ENCODE peak calls at places on chromosome 4, in four cellular contexts. R is K562, X is GM12878, U is HL-60. L is an unnamed sample.

GRCh38 chr4:25727711-25728493 is 72.3 kb downstream of the SLC34A2 start:
- DNase-seq in R (no peak), X (no peak), U (no peak), L (no peak)

GRCh38 chr4:41709844-41710481 is 38.6 kb downstream of the PHOX2B start:
- DNase-seq in R (no peak), X (no peak), U (no peak), L (no peak)

GRCh38 chr4:10346023-10346422 is 111.2 kb downstream of the ZNF518B start:
- DNase-seq in R (no peak), X (no peak), U (no peak), L (no peak)

GRCh38 chr4:79831119-79831528 is 241.9 kb downstream of the ANTXR2 start:
- DNase-seq in R (no peak), X (no peak), U (no peak), L (no peak)

GRCh38 chr4:85565761-85566480 is 91.0 kb downstream of the ARHGAP24 start:
- DNase-seq in R (no peak), X (peak; percentile 32), U (no peak), L (no peak)

GRCh38 chr4:10036926-10037325 is 15.6 kb upstream of the SLC2A9 start:
- DNase-seq in R (no peak), X (no peak), U (no peak), L (no peak)

GRCh38 chr4:150457802-150458201 is 124.1 kb upstream of the MAB21L2 start:
- DNase-seq in R (no peak), X (no peak), U (no peak), L (no peak)

GRCh38 chr4:38013461-38014366 is 53.5 kb downstream of the PTTG2 start:
- DNase-seq in R (no peak), X (no peak), U (no peak), L (no peak)

GRCh38 chr4:125956281-125956680 is 641.5 kb downstream of the FAT4 start:
- DNase-seq in R (no peak), X (no peak), U (no peak), L (no peak)

GRCh38 chr4:125952631-125953030 is 637.9 kb downstream of the FAT4 start:
- DNase-seq in R (no peak), X (no peak), U (no peak), L (no peak)

GRCh38 chr4:125951275-125951887 is 636.6 kb downstream of the FAT4 start:
- DNase-seq in R (no peak), X (no peak), U (no peak), L (no peak)
- TF ChIP-seq SPI1 in R (no peak), X (no peak), U (no peak), L (no peak)

GRCh38 chr4:141350122-141350904 is 129.6 kb downstream of the ZNF330 start:
- DNase-seq in R (no peak), X (no peak), U (no peak), L (no peak)

GRCh38 chr4:141348589-141348988 is 127.9 kb downstream of the ZNF330 start:
- DNase-seq in R (no peak), X (no peak), U (no peak), L (no peak)

GRCh38 chr4:141340458-141340857 is 119.8 kb downstream of the ZNF330 start:
- DNase-seq in R (no peak), X (no peak), U (no peak), L (no peak)

GRCh38 chr4:141347738-141348524 is 127.2 kb downstream of the ZNF330 start:
- DNase-seq in R (no peak), X (no peak), U (peak; percentile 47), L (no peak)

GRCh38 chr4:141346144-141346543 is 125.4 kb downstream of the ZNF330 start:
- DNase-seq in R (peak; percentile 18), X (no peak), U (peak; percentile 10), L (no peak)
- TF ChIP-seq SPI1 in R (no peak), X (no peak), U (no peak), L (no peak)

GRCh38 chr4:52780206-52780605 is 29.0 kb upstream of the ERVMER34-1 start:
- DNase-seq in R (no peak), X (no peak), U (no peak), L (no peak)
- TF ChIP-seq SPI1 in R (no peak), X (no peak), U (no peak), L (no peak)

GRCh38 chr4:145930592-145930991 is 8.0 kb downstream of the ZNF827 start:
- DNase-seq in R (no peak), X (no peak), U (no peak), L (no peak)
- TF ChIP-seq SPI1 in R (no peak), X (no peak), U (no peak), L (no peak)

GRCh38 chr4:172983014-172983413 is 185.6 kb upstream of the GALNT7 start:
- DNase-seq in R (no peak), X (no peak), U (no peak), L (no peak)
- TF ChIP-seq SPI1 in R (no peak), X (no peak), U (no peak), L (no peak)

L was measured in GM12891.